ENCODE peak calls at places on chromosome 7, in nine cellular contexts. R is AG04449, V is EH, E is cardiac muscle cell, X is mucosa of gallbladder, H is pons, Y is NCI-H1694 treated with DMSO at 0.1 percent for 48 hours, O is hepatocyte, A is heart right ventricle. W is an unnamed sample.

GRCh38 chr7:30463400-30464145 is 15.0 kb downstream of the NOD1 start:
- DNase-seq in R (no peak), H (no peak), A (no peak), O (no peak), Y (no peak), V (no peak), X (no peak), E (no peak), W (no peak)

GRCh38 chr7:139873593-139874374 is 44.7 kb downstream of the TBXAS1 start:
- DNase-seq in O (no peak), H (no peak), E (no peak), Y (no peak), V (no peak), A (peak; percentile 32), X (no peak), R (no peak), W (no peak)

GRCh38 chr7:1874522-1875389 is 204.7 kb downstream of the ELFN1 start:
- DNase-seq in H (no peak), O (no peak), V (no peak), E (no peak), A (no peak), X (no peak), Y (no peak), R (no peak), W (no peak)

GRCh38 chr7:74012842-74013249 is 15.1 kb upstream of the ELN start:
- DNase-seq in X (no peak), R (no peak), Y (no peak), A (no peak), V (peak; percentile 57), O (no peak), E (peak; percentile 64), H (no peak), W (peak; percentile 94)

GRCh38 chr7:155739538-155740140 is 72.6 kb downstream of the SHH start:
- DNase-seq in X (no peak), Y (no peak), E (no peak), H (no peak), V (no peak), A (no peak), R (no peak), O (no peak), W (no peak)

GRCh38 chr7:55365103-55365679 is at the start of gene LANCL2:
- DNase-seq in O (no peak), Y (peak; percentile 76), R (no peak), E (peak; percentile 71), A (no peak), H (peak; percentile 77), X (peak; percentile 20), V (peak; percentile 42), W (peak; percentile 42)

GRCh38 chr7:138125119-138125518 is 48.9 kb downstream of the AKR1D1 start:
- DNase-seq in Y (no peak), X (no peak), E (peak; percentile 47), R (no peak), A (no peak), H (no peak), V (peak; percentile 8), O (no peak), W (peak; percentile 52)

GRCh38 chr7:1558181-1558811 is 2.3 kb upstream of the TMEM184A start:
- DNase-seq in V (no peak), O (peak; percentile 56), R (no peak), X (no peak), Y (peak; percentile 4), E (peak; percentile 76), A (no peak), H (no peak), W (no peak)

GRCh38 chr7:151856098-151856497 is 20.8 kb downstream of the PRKAG2 start:
- DNase-seq in E (no peak), R (no peak), Y (no peak), X (no peak), V (no peak), O (no peak), A (no peak), H (no peak), W (no peak)

GRCh38 chr7:28301148-28301641 is 111.1 kb upstream of the CREB5 start:
- DNase-seq in Y (no peak), R (no peak), X (no peak), H (no peak), A (no peak), E (no peak), V (no peak), O (no peak), W (no peak)

GRCh38 chr7:5677538-5678294 is 103.7 kb downstream of the RNF216 start:
- DNase-seq in O (peak; percentile 62), E (peak; percentile 75), A (peak; percentile 76), H (peak; percentile 79), V (peak; percentile 81), X (peak; percentile 60), R (no peak), Y (peak; percentile 49), W (peak; percentile 81)

GRCh38 chr7:2399848-2400587 is 3.4 kb upstream of the CHST12 start:
- DNase-seq in R (peak; percentile 90), O (peak; percentile 79), X (peak; percentile 79), V (peak; percentile 98), A (peak; percentile 91), E (peak; percentile 48), Y (peak; percentile 42), H (peak; percentile 76), W (peak; percentile 97)

GRCh38 chr7:32093415-32094408 is 23.5 kb upstream of the PDE1C start:
- DNase-seq in E (no peak), A (peak; percentile 54), X (peak; percentile 12), H (no peak), Y (no peak), O (no peak), V (peak; percentile 99), R (peak; percentile 90), W (peak; percentile 97)

GRCh38 chr7:144403102-144403501 is 391 bp downstream of the NOBOX start:
- DNase-seq in X (no peak), O (no peak), Y (no peak), R (no peak), V (no peak), A (no peak), E (no peak), H (no peak), W (no peak)

GRCh38 chr7:145978769-145979168 is 137.8 kb upstream of the CNTNAP2 start:
- DNase-seq in O (peak; percentile 5), X (no peak), Y (peak; percentile 11), A (no peak), H (no peak), R (no peak), V (no peak), E (no peak), W (no peak)

GRCh38 chr7:41574377-41574776 is 128.5 kb downstream of the INHBA start:
- DNase-seq in H (no peak), R (peak; percentile 51), Y (no peak), A (no peak), O (no peak), X (no peak), E (no peak), V (peak; percentile 84), W (no peak)

GRCh38 chr7:420142-421055 is 99.2 kb downstream of the PDGFA start:
- DNase-seq in V (no peak), A (no peak), X (no peak), H (no peak), R (no peak), O (no peak), E (no peak), Y (no peak), W (no peak)

GRCh38 chr7:80508440-80508839 is 3.4 kb downstream of the GNAT3 start:
- DNase-seq in E (no peak), O (no peak), H (no peak), R (no peak), A (no peak), Y (no peak), X (no peak), V (peak; percentile 33), W (peak; percentile 8)

GRCh38 chr7:435518-436366 is 83.9 kb downstream of the PDGFA start:
- DNase-seq in E (no peak), R (no peak), H (no peak), A (no peak), O (peak; percentile 61), V (peak; percentile 6), X (peak; percentile 62), Y (no peak), W (peak; percentile 53)

GRCh38 chr7:27921081-27921836 is 181.3 kb downstream of the TAX1BP1 start:
- DNase-seq in X (peak; percentile 53), V (peak; percentile 97), O (peak; percentile 84), R (peak; percentile 71), Y (peak; percentile 84), H (peak; percentile 92), E (peak; percentile 71), A (peak; percentile 51), W (peak; percentile 94)

GRCh38 chr7:31553636-31554035 is 39.7 kb downstream of the ITPRID1 start:
- DNase-seq in O (peak; percentile 25), E (no peak), V (no peak), A (no peak), H (peak; percentile 27), X (no peak), R (no peak), Y (no peak), W (no peak)

GRCh38 chr7:151844080-151844827 is 32.7 kb downstream of the PRKAG2 start:
- DNase-seq in O (peak; percentile 55), R (peak; percentile 4), A (no peak), Y (no peak), E (no peak), X (no peak), H (no peak), V (peak; percentile 31), W (peak; percentile 84)

GRCh38 chr7:147981072-147981813 is 609.3 kb upstream of the C7orf33 start:
- DNase-seq in O (no peak), V (no peak), R (no peak), E (peak; percentile 4), X (no peak), A (no peak), H (no peak), Y (no peak), W (no peak)

GRCh38 chr7:2641406-2642393 is 9.9 kb downstream of the TTYH3 start:
- DNase-seq in O (peak; percentile 87), Y (no peak), A (peak; percentile 94), E (peak; percentile 82), H (peak; percentile 91), X (peak; percentile 93), V (peak; percentile 99), R (peak; percentile 71), W (peak; percentile 95)

GRCh38 chr7:80659120-80660055 is 20.9 kb downstream of the CD36 start:
- DNase-seq in A (no peak), R (no peak), H (peak; percentile 51), E (peak; percentile 20), V (peak; percentile 62), X (no peak), Y (peak; percentile 43), O (peak; percentile 36), W (peak; percentile 61)

GRCh38 chr7:148940702-148941597 is 56.9 kb upstream of the EZH2 start:
- DNase-seq in Y (peak; percentile 95), H (peak; percentile 95), X (peak; percentile 76), E (peak; percentile 85), V (peak; percentile 83), O (peak; percentile 90), A (peak; percentile 73), R (peak; percentile 69), W (peak; percentile 87)

GRCh38 chr7:39754326-39755120 is 131.2 kb downstream of the RALA start:
- DNase-seq in H (no peak), A (no peak), R (no peak), V (peak; percentile 83), X (no peak), E (no peak), O (peak; percentile 52), Y (no peak), W (peak; percentile 83)

GRCh38 chr7:54643064-54643463 is 100.9 kb downstream of the VSTM2A start:
- DNase-seq in H (no peak), E (peak; percentile 23), V (no peak), Y (no peak), R (no peak), X (no peak), A (no peak), O (no peak), W (no peak)

GRCh38 chr7:129367349-129367699 is 66.9 kb upstream of the STRIP2 start:
- DNase-seq in A (no peak), V (no peak), E (no peak), X (no peak), Y (no peak), H (no peak), O (no peak), R (no peak), W (no peak)

GRCh38 chr7:67738958-67739357 is 742.3 kb downstream of the TYW1 start:
- DNase-seq in H (no peak), E (no peak), A (peak; percentile 26), R (peak; percentile 12), X (peak; percentile 49), Y (no peak), V (no peak), O (peak; percentile 65), W (peak; percentile 19)

GRCh38 chr7:38107486-38107893 is 70.6 kb upstream of the STARD3NL start:
- DNase-seq in H (peak; percentile 67), Y (peak; percentile 45), A (peak; percentile 45), O (peak; percentile 82), E (peak; percentile 78), R (no peak), V (peak; percentile 60), X (peak; percentile 72), W (peak; percentile 79)

W was measured in A172.